ENCODE peak calls at places on chromosomes 3 and 15, in nine cellular contexts. Z is fibroblast of lung; I is testis; H is BE2C; M is lower lobe of right lung; U is mammary epithelial cell; K is SJSA1; J is CD4-positive, alpha-beta T cell; R is Karpas-422. O is an unnamed sample.

GRCh38 chr15:86611392-86612040 is 531.8 kb downstream of the AGBL1 start:
- DNase-seq in Z (peak; percentile 24), I (no peak), H (no peak), M (no peak), U (peak; percentile 81), K (no peak), J (peak; percentile 7), R (no peak), O (no peak)

GRCh38 chr15:95932676-95933075 is 397.8 kb upstream of the NR2F2 start:
- DNase-seq in Z (no peak), I (no peak), H (no peak), M (no peak), U (peak; percentile 54), K (no peak), J (no peak), R (no peak), O (no peak)

GRCh38 chr3:14538451-14539088 is 1.6 kb downstream of the GRIP2 start:
- DNase-seq in Z (no peak), I (no peak), H (no peak), M (peak; percentile 29), U (no peak), K (no peak), J (no peak), R (no peak), O (no peak)

GRCh38 chr3:107978116-107979057 is 112.4 kb downstream of the CD47 start:
- DNase-seq in Z (no peak), I (peak; percentile 64), H (no peak), M (no peak), U (no peak), K (no peak), J (no peak), R (no peak), O (no peak)

GRCh38 chr3:123941150-123941941 is 19.7 kb downstream of the CCDC14 start:
- DNase-seq in Z (peak; percentile 41), I (no peak), H (peak; percentile 43), M (no peak), U (no peak), K (no peak), J (no peak), R (no peak), O (no peak)

GRCh38 chr3:56368860-56369259 is 99.4 kb downstream of the ERC2 start:
- DNase-seq in Z (no peak), I (no peak), H (no peak), M (no peak), U (no peak), K (no peak), J (no peak), R (no peak), O (no peak)

GRCh38 chr3:27423463-27423862 is 54.3 kb upstream of the NEK10 start:
- DNase-seq in Z (peak; percentile 53), I (no peak), H (no peak), M (no peak), U (peak; percentile 21), K (no peak), J (no peak), R (no peak), O (no peak)

GRCh38 chr3:126105691-126106187 is 21.8 kb upstream of the SLC41A3 start:
- DNase-seq in Z (no peak), I (peak; percentile 11), H (no peak), M (no peak), U (no peak), K (no peak), J (no peak), R (no peak), O (peak; percentile 5)

GRCh38 chr3:186487819-186488218 is 56.4 kb downstream of the CRYGS start:
- DNase-seq in Z (peak; percentile 6), I (no peak), H (no peak), M (no peak), U (no peak), K (no peak), J (no peak), R (no peak), O (no peak)

GRCh38 chr15:26224266-26224665 is 361.1 kb upstream of the ATP10A start:
- DNase-seq in Z (no peak), I (no peak), H (no peak), M (no peak), U (no peak), K (no peak), J (no peak), R (no peak), O (no peak)

GRCh38 chr15:26222781-26223180 is 359.7 kb upstream of the ATP10A start:
- DNase-seq in Z (no peak), I (no peak), H (no peak), M (no peak), U (no peak), K (no peak), J (no peak), R (no peak), O (no peak)

DNA sequence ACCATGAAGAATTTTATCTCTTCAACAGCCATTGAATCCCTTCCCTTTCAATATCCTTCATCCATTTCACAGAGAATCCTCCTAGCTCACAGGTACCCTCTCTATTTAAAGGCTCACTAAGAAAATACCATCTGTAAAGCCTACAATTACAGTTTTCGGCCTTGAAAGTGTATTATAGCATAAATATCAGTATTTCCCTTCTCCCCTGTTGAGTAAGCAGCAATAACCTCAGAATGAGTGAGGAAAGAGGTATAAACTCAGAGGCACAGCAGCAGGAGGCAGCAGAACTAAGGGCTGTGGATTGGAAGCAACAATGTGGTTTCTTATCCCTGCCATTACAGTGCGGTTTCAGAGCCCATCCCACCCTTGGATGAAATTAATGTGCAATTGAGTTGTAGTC is 360.6 kb upstream of the ATP10A start:
- DNase-seq in Z (no peak), I (no peak), H (no peak), M (no peak), U (no peak), K (no peak), J (no peak), R (no peak), O (no peak)
- H3K9me3 ChIP-seq in Z (no peaks in the 10 kb centered on the region), I (no peaks in the 10 kb centered on the region), H (no peaks in the 10 kb centered on the region), M (no peaks in the 10 kb centered on the region), U (peaks cover 42% of the 10 kb centered on the region), K (no peaks in the 10 kb centered on the region), J (no peaks in the 10 kb centered on the region), R (peaks cover 43% of the 10 kb centered on the region), O (no peaks in the 10 kb centered on the region)

DNA sequence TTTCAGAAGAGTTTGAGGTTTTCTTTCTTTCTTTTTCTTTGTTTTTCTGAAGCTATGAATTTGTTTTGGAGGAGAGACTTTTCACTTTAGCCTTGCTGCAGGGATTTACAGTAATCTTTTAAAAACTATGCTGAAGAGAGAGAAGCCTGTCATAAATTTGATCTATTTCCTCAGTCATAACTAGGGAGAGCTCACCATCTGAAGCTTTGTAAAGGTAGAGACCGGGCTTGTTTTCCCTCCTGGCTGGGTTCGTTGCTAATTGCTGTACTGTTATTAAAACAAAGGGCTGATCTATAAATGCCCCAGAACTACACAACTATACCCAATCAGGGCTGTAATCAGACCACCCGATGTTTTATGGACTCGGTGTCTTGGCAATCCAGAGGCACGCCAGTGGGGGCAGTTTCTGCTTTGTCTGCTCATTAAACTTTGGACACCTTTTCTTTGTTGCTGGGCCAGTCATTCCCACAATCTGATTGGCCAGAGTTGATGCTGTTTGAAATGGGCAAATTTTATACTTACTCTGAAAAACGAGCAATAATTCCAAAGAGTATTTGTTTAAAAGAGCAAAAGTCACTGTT is 164.3 kb downstream of the CACNA1D start:
- DNase-seq in Z (no peak), I (no peak), H (no peak), M (no peak), U (no peak), K (no peak), J (no peak), R (no peak), O (no peak)
- H3K9me3 ChIP-seq in Z (no peaks in the 10 kb centered on the region), I (no peaks in the 10 kb centered on the region), H (no peaks in the 10 kb centered on the region), M (peaks cover 11% of the 10 kb centered on the region), U (peaks cover 20% of the 10 kb centered on the region), K (no peaks in the 10 kb centered on the region), J (peaks cover 11% of the 10 kb centered on the region), R (peaks cover 11% of the 10 kb centered on the region), O (no peaks in the 10 kb centered on the region)

DNA sequence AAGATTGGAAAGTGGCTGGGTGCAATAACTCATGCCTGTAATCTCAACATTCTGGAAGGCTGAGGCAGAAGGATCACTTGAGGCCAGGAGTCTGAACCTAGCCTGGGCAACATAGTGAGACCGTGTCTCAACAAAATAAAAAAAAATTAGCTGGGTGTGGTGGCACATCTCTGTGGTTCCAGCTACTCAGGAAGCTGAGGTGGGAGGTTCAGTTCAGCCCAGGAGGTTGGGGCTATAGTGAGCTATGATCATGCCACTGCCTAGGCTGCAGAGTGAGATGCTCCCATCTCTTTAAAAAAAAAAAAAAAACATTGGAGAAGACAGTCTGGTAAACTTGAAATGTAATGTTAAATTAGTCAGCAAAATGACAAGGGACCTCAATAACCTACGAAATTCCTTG is 57.9 kb downstream of the STAG1 start:
- DNase-seq in Z (no peak), I (no peak), H (no peak), M (no peak), U (no peak), K (no peak), J (no peak), R (no peak), O (no peak)
- H3K9me3 ChIP-seq in Z (no peaks in the 10 kb centered on the region), I (no peaks in the 10 kb centered on the region), H (no peaks in the 10 kb centered on the region), M (peaks cover 4% of the 10 kb centered on the region), U (no peaks in the 10 kb centered on the region), K (no peaks in the 10 kb centered on the region), J (peaks cover 51% of the 10 kb centered on the region), R (peaks cover 3% of the 10 kb centered on the region), O (peaks cover 21% of the 10 kb centered on the region)

GRCh38 chr3:128804817-128805166 is 74.6 kb upstream of the ACAD9 start:
- DNase-seq in Z (no peak), I (no peak), H (no peak), M (no peak), U (no peak), K (no peak), J (no peak), R (no peak), O (no peak)

GRCh38 chr3:128805771-128806170 is 73.6 kb upstream of the ACAD9 start:
- DNase-seq in Z (peak; percentile 28), I (no peak), H (no peak), M (no peak), U (peak; percentile 65), K (no peak), J (no peak), R (no peak), O (no peak)

GRCh38 chr3:128803307-128803706 is 76.1 kb upstream of the ACAD9 start:
- DNase-seq in Z (no peak), I (no peak), H (no peak), M (no peak), U (no peak), K (no peak), J (no peak), R (no peak), O (no peak)

GRCh38 chr3:128801779-128802369 is 75.9 kb downstream of the RAB7A start:
- DNase-seq in Z (no peak), I (no peak), H (no peak), M (no peak), U (no peak), K (no peak), J (no peak), R (no peak), O (no peak)

DNA sequence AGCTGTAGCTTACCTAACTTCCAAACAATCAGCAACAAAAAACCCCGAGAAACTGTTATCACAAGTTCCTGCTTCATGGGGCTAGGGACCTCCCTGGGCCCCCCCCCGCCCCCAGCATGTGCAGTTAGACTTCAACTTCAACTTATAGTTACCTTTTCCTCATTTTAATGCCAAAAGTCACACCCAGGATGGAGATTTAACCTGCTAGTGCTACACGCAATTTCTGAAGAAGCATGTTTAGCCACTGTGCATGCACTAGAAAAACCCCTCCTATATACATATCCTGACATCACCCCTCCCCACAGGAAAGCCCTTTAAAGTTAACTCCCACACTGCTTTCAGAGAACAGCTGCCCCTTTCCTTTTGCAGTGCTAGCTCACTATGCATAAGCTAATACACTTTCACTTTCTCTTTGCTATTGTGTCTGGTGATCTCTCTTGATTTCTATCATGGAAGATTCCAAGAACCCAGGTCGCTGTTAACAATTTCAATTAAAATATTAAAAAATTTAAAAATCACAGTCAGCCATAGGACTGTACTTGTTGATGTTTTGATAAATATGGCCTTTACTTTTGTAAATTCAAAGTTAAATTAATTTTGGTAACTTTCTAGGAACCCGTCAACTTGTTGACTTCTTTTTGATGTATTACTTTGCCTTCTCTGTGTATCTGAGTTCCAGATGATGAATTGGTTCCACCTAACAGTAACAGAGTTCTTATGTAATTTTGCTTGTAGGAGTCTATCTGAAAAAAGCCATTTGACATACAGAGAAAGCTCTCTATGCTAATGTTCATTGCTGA is 75.2 kb upstream of the ACAD9 start:
- DNase-seq in Z (peak; percentile 57), I (no peak), H (no peak), M (no peak), U (no peak), K (no peak), J (peak; percentile 50), R (no peak), O (no peak)
- H3K9me3 ChIP-seq in Z (no peaks in the 10 kb centered on the region), I (no peaks in the 10 kb centered on the region), H (no peaks in the 10 kb centered on the region), M (no peaks in the 10 kb centered on the region), U (no peaks in the 10 kb centered on the region), K (no peaks in the 10 kb centered on the region), J (no peaks in the 10 kb centered on the region), R (no peaks in the 10 kb centered on the region), O (no peaks in the 10 kb centered on the region)

O was measured in T-helper 17 cell.